ENCODE peak calls at places on chromosome 21, in nine cellular contexts. R, A, D, Q, O, I, B, V and T are unnamed samples.
A peak's percentile ranks its signal among the peaks of the same experiment; 100 is the strongest.

GRCh38 chr21:26099610-26100219 is 70.9 kb downstream of the APP start:
- DNase-seq in R (no peak), A (peak; percentile 29), D (no peak), Q (no peak), O (no peak), I (no peak), B (peak; percentile 86), V (no peak), T (peak; percentile 31)

GRCh38 chr21:41639766-41640165 is 127.1 kb downstream of the RIPK4 start:
- DNase-seq in R (no peak), A (no peak), D (no peak), Q (no peak), O (no peak), I (no peak), B (no peak), V (no peak), T (no peak)

GRCh38 chr21:34912022-34912933 is 136.8 kb downstream of the RUNX1 start:
- DNase-seq in R (no peak), A (no peak), D (no peak), Q (no peak), O (no peak), I (no peak), B (no peak), V (no peak), T (peak; percentile 83)

GRCh38 chr21:45555557-45556301 is 13.5 kb upstream of the SLC19A1 start:
- DNase-seq in R (peak; percentile 93), A (peak; percentile 88), D (peak; percentile 73), Q (no peak), O (peak; percentile 46), I (peak; percentile 91), B (peak; percentile 77), V (no peak), T (peak; percentile 78)

GRCh38 chr21:10418649-10419048 is 102.7 kb upstream of the TPTE start:
- DNase-seq in R (no peak), A (no peak), D (no peak), Q (no peak), O (no peak), I (no peak), B (no peak), V (no peak), T (no peak)

GRCh38 chr21:43809853-43810504 is 20.6 kb downstream of the RRP1 start:
- DNase-seq in R (no peak), A (no peak), D (no peak), Q (no peak), O (no peak), I (no peak), B (no peak), V (no peak), T (no peak)

GRCh38 chr21:46555678-46556077 is 49.2 kb downstream of the S100B start:
- DNase-seq in R (no peak), A (no peak), D (no peak), Q (no peak), O (no peak), I (no peak), B (no peak), V (no peak), T (no peak)

GRCh38 chr21:27953328-27954045 is 986.6 kb upstream of the ADAMTS5 start:
- DNase-seq in R (no peak), A (no peak), D (no peak), Q (no peak), O (no peak), I (no peak), B (no peak), V (no peak), T (no peak)

GRCh38 chr21:26849428-26850115 is 4.4 kb upstream of the ADAMTS1 start:
- DNase-seq in R (peak; percentile 49), A (peak; percentile 64), D (no peak), Q (no peak), O (peak; percentile 13), I (peak; percentile 48), B (peak; percentile 67), V (no peak), T (peak; percentile 73)

GRCh38 chr21:14523234-14523633 is 22.9 kb downstream of the SAMSN1 start:
- DNase-seq in R (no peak), A (no peak), D (no peak), Q (no peak), O (no peak), I (no peak), B (no peak), V (no peak), T (peak; percentile 8)

GRCh38 chr21:43675871-43676270 is 16.5 kb downstream of the RRP1B start:
- DNase-seq in R (no peak), A (no peak), D (no peak), Q (no peak), O (no peak), I (no peak), B (no peak), V (no peak), T (no peak)

GRCh38 chr21:44263221-44263671 is 1.5 kb upstream of the DNMT3L start:
- DNase-seq in R (no peak), A (no peak), D (no peak), Q (no peak), O (no peak), I (no peak), B (no peak), V (no peak), T (no peak)

GRCh38 chr21:39867198-39867650 is at the start of gene PCP4:
- DNase-seq in R (peak; percentile 61), A (peak; percentile 43), D (no peak), Q (peak; percentile 24), O (peak; percentile 2), I (peak; percentile 36), B (peak; percentile 92), V (peak; percentile 12), T (peak; percentile 34)

GRCh38 chr21:44253832-44254700 is 7.6 kb downstream of the DNMT3L start:
- DNase-seq in R (no peak), A (no peak), D (no peak), Q (no peak), O (no peak), I (no peak), B (no peak), V (no peak), T (no peak)

GRCh38 chr21:38386967-38387366 is 111.3 kb downstream of the ERG start:
- DNase-seq in R (peak; percentile 63), A (no peak), D (no peak), Q (no peak), O (no peak), I (no peak), B (no peak), V (peak; percentile 13), T (peak; percentile 56)

GRCh38 chr21:44931501-44932365 is 8.1 kb upstream of the SLX9 start:
- DNase-seq in R (peak; percentile 30), A (no peak), D (peak; percentile 15), Q (no peak), O (no peak), I (no peak), B (peak; percentile 52), V (no peak), T (no peak)

GRCh38 chr21:36856643-36857042 is 109.8 kb downstream of the HLCS start:
- DNase-seq in R (no peak), A (no peak), D (no peak), Q (no peak), O (no peak), I (no peak), B (no peak), V (no peak), T (no peak)

GRCh38 chr21:45029968-45030636 is 44.3 kb upstream of the ADARB1 start:
- DNase-seq in R (no peak), A (peak; percentile 75), D (no peak), Q (no peak), O (no peak), I (no peak), B (peak; percentile 69), V (no peak), T (no peak)

GRCh38 chr21:33578959-33579542 is 9.4 kb downstream of the DONSON start:
- DNase-seq in R (no peak), A (no peak), D (no peak), Q (no peak), O (no peak), I (no peak), B (no peak), V (no peak), T (no peak)

GRCh38 chr21:33155457-33155856 is 74.3 kb upstream of the IFNAR2 start:
- DNase-seq in R (no peak), A (no peak), D (no peak), Q (no peak), O (no peak), I (no peak), B (no peak), V (no peak), T (no peak)

GRCh38 chr21:25999935-26000582 is 170.5 kb downstream of the APP start:
- DNase-seq in R (no peak), A (no peak), D (no peak), Q (no peak), O (peak; percentile 56), I (no peak), B (no peak), V (peak; percentile 22), T (no peak)

GRCh38 chr21:42541618-42542017 is 28.0 kb downstream of the SLC37A1 start:
- DNase-seq in R (no peak), A (no peak), D (no peak), Q (no peak), O (no peak), I (no peak), B (no peak), V (no peak), T (no peak)

GRCh38 chr21:37225440-37225839 is 41.7 kb downstream of the VPS26C start:
- DNase-seq in R (no peak), A (no peak), D (no peak), Q (no peak), O (peak; percentile 41), I (no peak), B (no peak), V (peak; percentile 65), T (no peak)

GRCh38 chr21:33308586-33309490 is 15.9 kb upstream of the IFNAR1 start:
- DNase-seq in R (no peak), A (peak; percentile 81), D (no peak), Q (no peak), O (peak; percentile 54), I (no peak), B (peak; percentile 80), V (no peak), T (peak; percentile 39)

GRCh38 chr21:44625756-44626155 is 1.1 kb upstream of the KRTAP10-9 start:
- DNase-seq in R (no peak), A (no peak), D (no peak), Q (no peak), O (no peak), I (no peak), B (no peak), V (no peak), T (no peak)

GRCh38 chr21:39911792-39912191 is 44.6 kb downstream of the PCP4 start:
- DNase-seq in R (no peak), A (no peak), D (no peak), Q (no peak), O (no peak), I (no peak), B (peak; percentile 73), V (no peak), T (no peak)

GRCh38 chr21:34020005-34020847 is 53.2 kb upstream of the MRPS6 start:
- DNase-seq in R (no peak), A (no peak), D (no peak), Q (peak; percentile 47), O (no peak), I (peak; percentile 6), B (peak; percentile 99), V (no peak), T (no peak)